ENCODE peak calls at places on chromosomes 7 and 10, in five cellular contexts. One of them, this sample, is unnamed.
A peak's percentile ranks its signal among the peaks of the same experiment; 100 is the strongest.

GRCh38 chr10:3955954-3956617 is 171.1 kb upstream of the KLF6 start:
- DNase-seq in IMR-90: no peak
- DNase-seq in H9: peak; percentile 50
- DNase-seq in upper lobe of right lung: no peak
- DNase-seq in B cell: no peak
- DNase-seq in this sample: no peak

GRCh38 chr7:133051066-133051465 is 30.8 kb downstream of the CHCHD3 start:
- DNase-seq in IMR-90: peak; percentile 68
- DNase-seq in H9: no peak
- DNase-seq in upper lobe of right lung: no peak
- DNase-seq in B cell: peak; percentile 11
- DNase-seq in this sample: peak; percentile 90

GRCh38 chr10:95217476-95217875 is 23.4 kb downstream of the ACSM6 start:
- DNase-seq in IMR-90: peak; percentile 35
- DNase-seq in H9: no peak
- DNase-seq in upper lobe of right lung: no peak
- DNase-seq in B cell: no peak
- DNase-seq in this sample: no peak

GRCh38 chr7:108627476-108628051 is 57.9 kb downstream of the DNAJB9 start:
- DNase-seq in IMR-90: no peak
- DNase-seq in H9: no peak
- DNase-seq in upper lobe of right lung: no peak
- DNase-seq in B cell: no peak
- DNase-seq in this sample: no peak

GRCh38 chr10:60382946-60383681 is 6.6 kb downstream of the ANK3 start:
- DNase-seq in IMR-90: peak; percentile 43
- DNase-seq in H9: no peak
- DNase-seq in upper lobe of right lung: no peak
- DNase-seq in B cell: no peak
- DNase-seq in this sample: no peak

GRCh38 chr10:103153765-103154197 is 39.3 kb downstream of the NT5C2 start:
- DNase-seq in IMR-90: peak; percentile 62
- DNase-seq in H9: no peak
- DNase-seq in upper lobe of right lung: no peak
- DNase-seq in B cell: no peak
- DNase-seq in this sample: no peak

GRCh38 chr10:3685385-3685784 is 99.6 kb downstream of the KLF6 start:
- DNase-seq in IMR-90: peak; percentile 8
- DNase-seq in H9: no peak
- DNase-seq in upper lobe of right lung: no peak
- DNase-seq in B cell: no peak
- DNase-seq in this sample: no peak

GRCh38 chr7:157526604-157527003 is 189.8 kb downstream of the DNAJB6 start:
- DNase-seq in IMR-90: no peak
- DNase-seq in H9: peak; percentile 34
- DNase-seq in upper lobe of right lung: peak; percentile 60
- DNase-seq in B cell: no peak
- DNase-seq in this sample: no peak

GRCh38 chr7:28800150-28800549 is 158.0 kb downstream of the TRIL start:
- DNase-seq in IMR-90: no peak
- DNase-seq in H9: no peak
- DNase-seq in upper lobe of right lung: peak; percentile 67
- DNase-seq in B cell: no peak
- DNase-seq in this sample: no peak

GRCh38 chr10:16853201-16853600 is 36.0 kb upstream of the RSU1 start:
- DNase-seq in IMR-90: peak; percentile 68
- DNase-seq in H9: no peak
- DNase-seq in upper lobe of right lung: no peak
- DNase-seq in B cell: no peak
- DNase-seq in this sample: peak; percentile 12

GRCh38 chr10:1289591-1289990 is 233.4 kb downstream of the WDR37 start:
- DNase-seq in IMR-90: no peak
- DNase-seq in H9: no peak
- DNase-seq in upper lobe of right lung: no peak
- DNase-seq in B cell: no peak
- DNase-seq in this sample: no peak

GRCh38 chr10:70540089-70540788 is 61.7 kb downstream of the PALD1 start:
- DNase-seq in IMR-90: no peak
- DNase-seq in H9: peak; percentile 70
- DNase-seq in upper lobe of right lung: no peak
- DNase-seq in B cell: peak; percentile 61
- DNase-seq in this sample: no peak

GRCh38 chr7:138092486-138093028 is 16.3 kb downstream of the AKR1D1 start:
- DNase-seq in IMR-90: no peak
- DNase-seq in H9: no peak
- DNase-seq in upper lobe of right lung: no peak
- DNase-seq in B cell: no peak
- DNase-seq in this sample: no peak

GRCh38 chr10:11435621-11436020 is 175.8 kb downstream of the USP6NL start:
- DNase-seq in IMR-90: no peak
- DNase-seq in H9: peak; percentile 47
- DNase-seq in upper lobe of right lung: no peak
- DNase-seq in B cell: no peak
- DNase-seq in this sample: no peak

GRCh38 chr7:5677538-5678294 is 103.7 kb downstream of the RNF216 start:
- DNase-seq in IMR-90: peak; percentile 78
- DNase-seq in H9: peak; percentile 78
- DNase-seq in upper lobe of right lung: no peak
- DNase-seq in B cell: peak; percentile 71
- DNase-seq in this sample: peak; percentile 86

GRCh38 chr7:74187915-74188675 is 13.9 kb downstream of the EIF4H start:
- DNase-seq in IMR-90: peak; percentile 69
- DNase-seq in H9: no peak
- DNase-seq in upper lobe of right lung: peak; percentile 52
- DNase-seq in B cell: no peak
- DNase-seq in this sample: no peak

GRCh38 chr7:133530682-133531081 is 277.8 kb downstream of the EXOC4 start:
- DNase-seq in IMR-90: peak; percentile 63
- DNase-seq in H9: no peak
- DNase-seq in upper lobe of right lung: no peak
- DNase-seq in B cell: no peak
- DNase-seq in this sample: no peak

GRCh38 chr10:78731675-78732074 is 337.1 kb upstream of the ZMIZ1 start:
- DNase-seq in IMR-90: no peak
- DNase-seq in H9: no peak
- DNase-seq in upper lobe of right lung: no peak
- DNase-seq in B cell: no peak
- DNase-seq in this sample: no peak

GRCh38 chr10:24465899-24466615 is 257.1 kb downstream of the KIAA1217 start:
- DNase-seq in IMR-90: peak; percentile 96
- DNase-seq in H9: no peak
- DNase-seq in upper lobe of right lung: no peak
- DNase-seq in B cell: no peak
- DNase-seq in this sample: no peak

GRCh38 chr7:42661312-42661711 is 250.6 kb downstream of the C7orf25 start:
- DNase-seq in IMR-90: no peak
- DNase-seq in H9: no peak
- DNase-seq in upper lobe of right lung: no peak
- DNase-seq in B cell: no peak
- DNase-seq in this sample: no peak

GRCh38 chr7:76997381-76998262 is 34.5 kb downstream of the SPDYE17 start:
- DNase-seq in IMR-90: no peak
- DNase-seq in H9: no peak
- DNase-seq in upper lobe of right lung: peak; percentile 39
- DNase-seq in B cell: peak; percentile 7
- DNase-seq in this sample: no peak

GRCh38 chr10:80408198-80409085 is at the start of gene PRXL2A:
- DNase-seq in IMR-90: no peak
- DNase-seq in H9: peak; percentile 92
- DNase-seq in upper lobe of right lung: peak; percentile 95
- DNase-seq in B cell: peak; percentile 89
- DNase-seq in this sample: peak; percentile 76

GRCh38 chr10:79460687-79461086 is 15.3 kb upstream of the ZCCHC24 start:
- DNase-seq in IMR-90: no peak
- DNase-seq in H9: no peak
- DNase-seq in upper lobe of right lung: no peak
- DNase-seq in B cell: no peak
- DNase-seq in this sample: no peak

GRCh38 chr10:121935702-121936101 is 7.9 kb upstream of the ATE1 start:
- DNase-seq in IMR-90: no peak
- DNase-seq in H9: no peak
- DNase-seq in upper lobe of right lung: no peak
- DNase-seq in B cell: no peak
- DNase-seq in this sample: no peak

GRCh38 chr7:30988346-30989005 is 24.7 kb downstream of the GHRHR start:
- DNase-seq in IMR-90: no peak
- DNase-seq in H9: peak; percentile 58
- DNase-seq in upper lobe of right lung: peak; percentile 87
- DNase-seq in B cell: no peak
- DNase-seq in this sample: no peak

GRCh38 chr7:158595068-158595467 is 7.4 kb upstream of the PTPRN2 start:
- DNase-seq in IMR-90: peak; percentile 59
- DNase-seq in H9: peak; percentile 77
- DNase-seq in upper lobe of right lung: no peak
- DNase-seq in B cell: peak; percentile 46
- DNase-seq in this sample: peak; percentile 41

GRCh38 chr10:46283217-46283944 is 3.4 kb upstream of the ANTXRL start:
- DNase-seq in IMR-90: no peak
- DNase-seq in H9: no peak
- DNase-seq in upper lobe of right lung: no peak
- DNase-seq in B cell: no peak
- DNase-seq in this sample: no peak

GRCh38 chr7:65251851-65252620 is 121.6 kb upstream of the ZNF92 start:
- DNase-seq in IMR-90: peak; percentile 19
- DNase-seq in H9: peak; percentile 97
- DNase-seq in upper lobe of right lung: peak; percentile 86
- DNase-seq in B cell: peak; percentile 44
- DNase-seq in this sample: peak; percentile 70

GRCh38 chr10:69318087-69318996 is 40.0 kb downstream of the HK1 start:
- DNase-seq in IMR-90: peak; percentile 77
- DNase-seq in H9: peak; percentile 88
- DNase-seq in upper lobe of right lung: peak; percentile 97
- DNase-seq in B cell: peak; percentile 95
- DNase-seq in this sample: peak; percentile 91

GRCh38 chr7:98162758-98163157 is 48.5 kb upstream of the BHLHA15 start:
- DNase-seq in IMR-90: no peak
- DNase-seq in H9: no peak
- DNase-seq in upper lobe of right lung: no peak
- DNase-seq in B cell: peak; percentile 35
- DNase-seq in this sample: peak; percentile 31